ENCODE peak calls at places on chromosomes 4 and X, in seven cellular contexts. V is HCT116, X is PC-3, N is K562, S is fibroblast of lung, D is OCI-LY7, O is IMR-90. R is an unnamed sample.

GRCh38 chr4:168562021-168562691 is 65.3 kb downstream of the PALLD start:
- DNase-seq in D (no peak), N (no peak), X (peak; percentile 70), S (no peak), V (no peak), O (peak; percentile 64), R (no peak)

GRCh38 chrX:17328837-17329236 is 46.2 kb upstream of the NHS start:
- DNase-seq in D (no peak), V (no peak), S (no peak), O (no peak), N (no peak), X (no peak), R (no peak)

GRCh38 chr4:105563352-105563751 is 10.9 kb downstream of the ARHGEF38 start:
- DNase-seq in D (no peak), O (no peak), N (no peak), V (no peak), S (no peak), X (no peak), R (no peak)

GRCh38 chr4:3470244-3471097 is 7.4 kb downstream of the DOK7 start:
- DNase-seq in O (peak; percentile 60), V (no peak), N (no peak), D (no peak), X (peak; percentile 40), S (peak; percentile 79), R (no peak)

GRCh38 chr4:169068423-169068822 is 58.4 kb upstream of the CBR4 start:
- DNase-seq in X (no peak), N (peak; percentile 8), O (no peak), V (no peak), D (no peak), S (no peak), R (no peak)

GRCh38 chr4:24607338-24607737 is 23.0 kb upstream of the DHX15 start:
- DNase-seq in D (no peak), S (peak; percentile 46), N (no peak), O (peak; percentile 19), V (no peak), X (no peak), R (no peak)

GRCh38 chr4:75596061-75596460 is 34.3 kb downstream of the CDKL2 start:
- DNase-seq in O (no peak), N (no peak), S (no peak), D (no peak), X (no peak), V (no peak), R (no peak)

GRCh38 chr4:85399270-85399669 is 75.7 kb upstream of the ARHGAP24 start:
- DNase-seq in D (no peak), S (no peak), O (no peak), X (no peak), V (no peak), N (no peak), R (no peak)

GRCh38 chr4:2009651-2010233 is 968 bp upstream of the NELFA start:
- DNase-seq in V (peak; percentile 43), O (peak; percentile 45), S (peak; percentile 53), D (peak; percentile 51), X (peak; percentile 55), N (peak; percentile 34), R (peak; percentile 67)

GRCh38 chrX:148500428-148501120 is at the start of gene AFF2:
- DNase-seq in V (no peak), D (peak; percentile 86), O (no peak), N (no peak), X (no peak), S (peak; percentile 16), R (peak; percentile 77)

GRCh38 chrX:45295587-45295986 is 94.9 kb upstream of the DIPK2B start:
- DNase-seq in D (no peak), N (no peak), S (peak; percentile 59), O (peak; percentile 36), V (peak; percentile 3), X (peak; percentile 64), R (no peak)

GRCh38 chrX:13048265-13048664 is 3.8 kb upstream of the FAM9C start:
- DNase-seq in X (peak; percentile 62), D (no peak), O (peak; percentile 65), N (no peak), V (no peak), S (peak; percentile 64), R (no peak)

GRCh38 chr4:29861307-29861706 is 858.9 kb upstream of the PCDH7 start:
- DNase-seq in S (peak; percentile 1), X (peak; percentile 25), V (peak; percentile 8), N (no peak), D (peak; percentile 11), O (no peak), R (no peak)

GRCh38 chr4:94577136-94577535 is 125.4 kb downstream of the PDLIM5 start:
- DNase-seq in D (no peak), N (no peak), O (peak; percentile 67), V (no peak), S (peak; percentile 72), X (no peak), R (no peak)

GRCh38 chr4:89111833-89112563 is 665 bp downstream of the TIGD2 start:
- DNase-seq in D (no peak), S (peak; percentile 97), V (no peak), N (peak; percentile 32), O (peak; percentile 95), X (peak; percentile 73), R (no peak)

GRCh38 chr4:71186257-71186565 is 152.6 kb upstream of the SLC4A4 start:
- DNase-seq in N (no peak), S (no peak), X (no peak), V (no peak), D (no peak), O (no peak), R (no peak)

GRCh38 chrX:73855546-73855945 is 292.5 kb downstream of the CHIC1 start:
- DNase-seq in S (peak; percentile 70), X (peak; percentile 78), O (peak; percentile 70), N (peak; percentile 65), V (peak; percentile 28), D (peak; percentile 60), R (peak; percentile 69)

GRCh38 chr4:13248621-13249298 is 235.4 kb downstream of the RAB28 start:
- DNase-seq in D (no peak), O (peak; percentile 6), N (peak; percentile 7), V (peak; percentile 8), X (peak; percentile 9), S (no peak), R (no peak)

GRCh38 chr4:164224871-164225270 is 529.1 kb upstream of the SMIM31 start:
- DNase-seq in D (no peak), S (no peak), V (no peak), N (no peak), O (no peak), X (no peak), R (no peak)

GRCh38 chrX:107675823-107676555 is 47.7 kb downstream of the PRPS1 start:
- DNase-seq in X (no peak), N (peak; percentile 24), V (no peak), S (peak; percentile 75), D (peak; percentile 43), O (peak; percentile 35), R (no peak)

GRCh38 chrX:77658886-77659285 is 127.1 kb downstream of the ATRX start:
- DNase-seq in O (no peak), V (no peak), N (no peak), D (no peak), X (no peak), S (no peak), R (no peak)

GRCh38 chrX:20029728-20030127 is 38.9 kb upstream of the BCLAF3 start:
- DNase-seq in D (no peak), V (no peak), S (no peak), X (peak; percentile 88), O (no peak), N (no peak), R (peak; percentile 44)

GRCh38 chrX:115259238-115259875 is 25.5 kb upstream of the LRCH2 start:
- DNase-seq in D (no peak), O (no peak), V (no peak), X (no peak), S (no peak), N (peak; percentile 4), R (no peak)

DNA sequence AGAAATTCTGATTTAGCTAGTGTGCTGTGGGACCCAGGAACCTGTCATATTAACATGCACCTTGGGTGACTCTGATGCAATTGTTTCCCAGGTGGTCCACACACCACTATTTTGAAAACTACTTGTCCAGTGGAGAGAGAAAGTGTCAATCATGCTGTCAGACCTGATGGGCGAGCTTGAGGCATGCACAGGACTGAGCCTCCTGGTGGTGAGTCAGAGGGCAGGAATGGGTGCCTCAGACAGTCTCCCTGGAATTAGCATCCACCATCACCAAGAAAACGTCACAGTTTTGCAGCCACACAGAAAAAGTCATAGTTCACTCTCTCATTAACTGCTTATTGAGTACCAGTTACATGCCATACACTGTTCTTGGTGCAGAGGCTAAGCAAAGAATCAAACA is 181.8 kb upstream of the MAOA start:
- DNase-seq in D (no peak), N (no peak), X (peak; percentile 52), V (peak; percentile 24), S (no peak), O (no peak), R (no peak)
- TF ChIP-seq CTCF in D (no peak), N (no peak), X (peak; percentile 13), V (no peak), S (no peak), O (no peak), R (no peak)

GRCh38 chr4:42398448-42399355 is 1.4 kb downstream of the SHISA3 start:
- DNase-seq in O (no peak), X (peak; percentile 9), D (no peak), N (no peak), S (no peak), V (no peak), R (no peak)
- H3K4me3 ChIP-seq in O (peak overlapping the region; percentile 78), X (peak overlapping the region; percentile 90), D (no peak overlapping the region), N (no peak overlapping the region), S (peak overlapping the region; percentile 19), V (no peak overlapping the region), R (no peak overlapping the region)

GRCh38 chr4:185112104-185112503 is 31.0 kb upstream of the SLC25A4 start:
- DNase-seq in N (peak; percentile 65), D (no peak), S (peak; percentile 97), X (peak; percentile 90), O (peak; percentile 96), V (peak; percentile 97), R (no peak)

GRCh38 chr4:185110375-185110823 is 32.7 kb upstream of the SLC25A4 start:
- DNase-seq in X (no peak), D (no peak), N (no peak), S (no peak), O (no peak), V (peak; percentile 70), R (no peak)

GRCh38 chr4:185108669-185109068 is 34.4 kb upstream of the SLC25A4 start:
- DNase-seq in V (no peak), N (no peak), S (no peak), D (no peak), O (no peak), X (no peak), R (no peak)

GRCh38 chr4:185108185-185108584 is 34.9 kb upstream of the SLC25A4 start:
- DNase-seq in V (no peak), X (no peak), D (no peak), O (no peak), S (no peak), N (no peak), R (no peak)

DNA sequence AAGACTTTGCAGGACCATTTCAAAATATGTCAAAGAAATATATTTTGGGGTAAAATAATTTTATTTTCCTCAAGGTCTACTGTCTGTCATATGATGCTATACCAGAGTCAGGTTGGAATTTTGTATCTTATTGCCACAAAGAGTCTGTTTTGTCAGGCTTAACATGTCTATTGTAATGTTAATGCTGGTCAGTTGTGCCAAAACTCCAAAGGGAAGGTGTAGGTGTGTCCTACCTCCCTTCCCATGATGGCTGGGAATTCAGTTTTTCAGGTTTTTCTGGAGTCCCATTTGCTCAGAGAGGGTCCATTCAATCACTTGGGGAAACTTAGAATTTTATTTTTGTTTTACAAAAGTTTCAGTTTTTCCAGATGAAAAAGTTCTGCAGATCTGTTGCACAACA is 33.3 kb upstream of the SLC25A4 start:
- DNase-seq in S (no peak), O (no peak), X (no peak), N (no peak), D (no peak), V (no peak), R (no peak)
- H2AFZ ChIP-seq in S (no peak overlapping the region), O (no peak overlapping the region), X (no peak overlapping the region), N (no peak overlapping the region), D (no peak overlapping the region), V (peak overlapping the region; percentile 74), R (no peak overlapping the region)

GRCh38 chr4:41044165-41044564 is 170.2 kb downstream of the APBB2 start:
- DNase-seq in X (peak; percentile 29), N (no peak), V (peak; percentile 16), O (no peak), S (no peak), D (peak; percentile 28), R (no peak)
- TF ChIP-seq CTCF in X (peak; percentile 36), N (no peak), V (no peak), O (no peak), S (no peak), D (peak; percentile 50), R (no peak)

R was measured in DND-41.